ENCODE peak calls at places on chromosomes 3 and 15, in five cellular contexts. B, D, R, E and U are unnamed samples. For H3K4me1 and H3K36me3, the result is how much of the 10 kb centered on the place peaks cover.

GRCh38 chr3:105997800-105998526 is 129.2 kb upstream of the CBLB start:
- DNase-seq in B (no peak), D (no peak), E (no peak), R (peak), U (no peak)

GRCh38 chr3:30659270-30660127 is 53.1 kb downstream of the TGFBR2 start:
- DNase-seq in D (no peak), E (no peak), B (no peak), R (no peak), U (no peak)

GRCh38 chr15:90787881-90788280 is 70.7 kb downstream of the BLM start:
- DNase-seq in E (no peak), B (no peak), D (no peak), R (no peak), U (no peak)

GRCh38 chr3:8658326-8659212 is 14.0 kb upstream of the SSUH2 start:
- DNase-seq in D (peak), B (peak), E (peak), R (peak), U (peak)

GRCh38 chr15:42010434-42010833 is 10.4 kb downstream of the PLA2G4E start:
- DNase-seq in D (no peak), R (no peak), E (no peak), B (no peak), U (no peak)

GRCh38 chr3:114545196-114545595 is 251.4 kb downstream of the TIGIT start:
- DNase-seq in R (no peak), B (no peak), D (no peak), E (no peak), U (no peak)

GRCh38 chr3:182618981-182619591 is 174.2 kb upstream of the ATP11B start:
- DNase-seq in D (no peak), E (no peak), R (no peak), B (no peak), U (no peak)

GRCh38 chr15:48393650-48394049 is 62.4 kb downstream of the DUT start:
- DNase-seq in E (no peak), R (peak), B (no peak), D (no peak), U (peak)

GRCh38 chr3:126835472-126836219 is 131.6 kb downstream of the CHCHD6 start:
- DNase-seq in B (no peak), D (no peak), E (no peak), R (no peak), U (no peak)

GRCh38 chr3:81888822-81889557 is 127.5 kb upstream of the GBE1 start:
- DNase-seq in E (no peak), R (no peak), B (no peak), D (no peak), U (no peak)

GRCh38 chr3:139774570-139775302 is 97.0 kb upstream of the NMNAT3 start:
- DNase-seq in R (peak), B (no peak), D (peak), E (peak), U (no peak)

GRCh38 chr3:158789592-158789991 is 12.3 kb upstream of the MFSD1 start:
- DNase-seq in D (no peak), E (no peak), B (no peak), R (no peak), U (no peak)
- TF ChIP-seq CTCF in D (peak), E (no peak), B (peak), R (peak), U (no peak)

GRCh38 chr15:52734329-52734728 is 55.1 kb upstream of the ATOSA start:
- DNase-seq in D (no peak), R (no peak), E (no peak), B (no peak), U (no peak)

GRCh38 chr15:52733696-52734255 is 54.6 kb upstream of the ATOSA start:
- DNase-seq in E (no peak), B (no peak), D (no peak), R (no peak), U (no peak)

GRCh38 chr15:52731732-52732470 is 52.7 kb upstream of the ATOSA start:
- DNase-seq in E (no peak), B (no peak), R (no peak), D (no peak), U (no peak)

GRCh38 chr15:52732551-52732950 is 53.4 kb upstream of the ATOSA start:
- DNase-seq in E (no peak), R (no peak), D (no peak), B (no peak), U (no peak)

DNA sequence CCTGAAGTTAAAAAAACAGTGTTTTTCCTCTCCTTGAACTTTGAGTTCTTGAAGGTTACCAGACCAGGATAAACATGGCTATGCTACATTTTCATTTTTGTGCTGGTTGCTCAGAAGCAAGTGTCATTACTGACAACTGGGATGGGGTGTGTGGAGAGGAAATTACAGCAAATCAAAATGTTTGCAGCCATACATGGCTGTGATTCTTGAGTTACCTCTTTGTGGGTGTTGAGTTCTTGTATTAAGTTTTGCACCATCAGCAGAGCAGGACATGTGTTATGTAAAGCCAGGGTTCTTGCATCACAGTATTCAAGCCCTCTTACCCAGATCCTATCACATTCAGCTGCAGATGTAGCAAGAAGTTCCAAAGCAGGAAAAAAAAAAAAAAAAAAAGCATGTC is 53.9 kb upstream of the ATOSA start:
- DNase-seq in R (no peak), D (no peak), E (peak), B (no peak), U (no peak)
- H3K4me1 ChIP-seq in R (under half), D (under half), E (half or more), B (under half), U (under half)

GRCh38 chr3:13867727-13868126 is 12.1 kb downstream of the WNT7A start:
- DNase-seq in R (no peak), D (no peak), B (no peak), E (no peak), U (no peak)
- H3K36me3 ChIP-seq in R (under half), D (under half), B (under half), E (under half), U (under half)

DNA sequence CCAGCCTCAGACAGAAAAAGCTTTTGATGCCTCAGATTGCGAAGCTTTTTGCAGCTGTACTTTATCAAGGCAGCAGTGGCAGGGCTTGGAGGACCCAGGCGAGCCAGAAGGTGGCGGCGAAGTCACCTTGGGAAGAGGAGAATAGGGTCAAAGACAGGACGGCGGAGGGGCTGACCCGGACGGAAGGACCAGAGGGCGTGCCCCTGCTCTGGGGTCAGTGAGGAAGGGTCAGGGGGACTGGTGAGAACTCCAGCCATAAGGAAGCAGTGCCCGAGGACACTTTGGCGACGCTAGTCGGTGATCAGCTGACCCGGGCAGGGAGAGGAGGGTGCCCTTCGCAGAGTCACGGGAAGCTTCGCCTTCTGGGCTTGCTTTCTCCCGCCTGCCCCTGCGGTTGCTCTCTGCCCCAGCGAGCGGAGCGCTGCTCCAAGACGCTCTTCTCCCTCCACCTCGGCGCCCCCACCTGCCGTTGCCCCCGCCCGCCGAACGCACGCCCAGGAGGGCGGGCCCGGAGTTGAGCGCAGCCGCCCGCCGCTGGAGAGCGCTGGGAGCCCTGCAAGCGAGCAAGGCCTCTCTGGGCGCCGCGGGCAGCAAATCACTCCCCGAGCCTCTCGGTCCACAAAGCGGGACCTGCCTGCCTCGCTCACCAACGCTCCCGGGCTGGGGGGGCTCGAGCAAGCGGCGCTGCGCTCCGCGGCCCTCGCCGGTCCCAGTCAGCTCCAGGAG is 1.4 kb downstream of the CADPS start:
- DNase-seq in R (no peak), B (no peak), D (peak), E (no peak), U (peak)
- TF ChIP-seq CTCF in R (no peak), B (no peak), D (peak), E (no peak), U (peak)

GRCh38 chr3:39144748-39145380 is 8.5 kb downstream of the CSRNP1 start:
- DNase-seq in D (no peak), B (no peak), R (no peak), E (no peak), U (no peak)
- H3K4me1 ChIP-seq in D (half or more), B (half or more), R (half or more), E (half or more), U (half or more)

GRCh38 chr3:71039332-71039731 is 544.2 kb downstream of the FOXP1 start:
- DNase-seq in E (no peak), B (no peak), R (no peak), D (no peak), U (no peak)
- H3K36me3 ChIP-seq in E (under half), B (half or more), R (half or more), D (under half), U (under half)

DNA sequence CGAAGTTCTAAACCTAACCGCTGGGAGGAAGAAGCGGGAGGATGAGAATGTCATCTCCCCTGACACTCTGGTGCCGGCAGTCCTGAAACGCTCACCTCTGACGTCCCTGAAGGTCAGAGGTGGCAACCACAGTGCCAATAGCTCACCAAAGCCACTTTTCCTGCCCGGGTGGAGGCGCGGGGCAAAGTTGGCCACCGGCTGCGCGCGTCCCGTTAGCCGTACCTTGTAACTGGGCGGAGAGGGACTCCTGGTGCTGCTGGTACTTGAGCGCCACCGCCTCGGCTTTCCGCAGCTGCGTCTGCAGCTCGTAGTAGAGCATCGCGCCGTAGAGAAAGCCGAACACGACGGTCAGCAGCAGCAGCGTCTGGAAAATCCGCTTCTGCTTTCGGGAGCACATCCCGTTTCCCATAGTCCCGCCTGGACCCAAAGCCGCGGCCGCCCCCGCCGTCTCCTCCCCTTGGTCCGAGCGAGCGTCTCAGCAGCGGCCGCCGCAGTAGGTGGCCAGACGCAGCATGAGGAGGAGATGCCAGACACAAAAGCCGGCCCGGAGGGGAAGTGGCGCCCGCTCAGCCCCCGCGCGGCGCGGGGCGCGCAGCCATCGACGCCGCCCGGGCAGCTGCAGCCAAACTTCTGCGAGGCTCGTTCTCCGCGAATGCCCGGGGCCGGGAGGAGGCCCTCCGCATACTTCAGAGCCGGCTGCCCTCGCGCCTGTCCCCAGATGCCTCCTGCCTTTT is 680 bp downstream of the GOLIM4 start:
- DNase-seq in E (peak), R (peak), D (peak), B (peak), U (peak)
- TF ChIP-seq CTCF in E (peak), R (peak), D (no peak), B (peak), U (no peak)

DNA sequence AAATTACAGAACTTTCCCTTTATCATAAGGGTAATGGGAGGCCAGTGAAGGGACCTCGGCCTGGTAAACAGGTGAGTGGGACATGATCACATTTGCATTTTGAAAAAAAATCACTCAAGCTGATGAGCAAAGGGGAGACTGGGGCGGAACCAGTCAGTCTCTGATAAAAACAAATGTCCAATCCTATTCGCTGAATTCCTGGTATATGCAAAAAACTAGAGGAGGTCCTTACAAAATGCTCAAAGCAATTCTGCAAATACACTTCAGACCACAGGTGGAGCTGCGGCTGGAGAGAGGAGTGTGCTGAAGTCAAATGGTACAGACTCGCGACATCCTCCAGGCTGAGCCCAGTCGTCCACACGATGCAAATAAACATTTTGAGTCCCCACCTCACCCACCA is 166.7 kb downstream of the FOXP1 start:
- DNase-seq in E (no peak), B (no peak), R (no peak), D (no peak), U (no peak)
- H3K4me1 ChIP-seq in E (under half), B (under half), R (under half), D (under half), U (under half)

DNA sequence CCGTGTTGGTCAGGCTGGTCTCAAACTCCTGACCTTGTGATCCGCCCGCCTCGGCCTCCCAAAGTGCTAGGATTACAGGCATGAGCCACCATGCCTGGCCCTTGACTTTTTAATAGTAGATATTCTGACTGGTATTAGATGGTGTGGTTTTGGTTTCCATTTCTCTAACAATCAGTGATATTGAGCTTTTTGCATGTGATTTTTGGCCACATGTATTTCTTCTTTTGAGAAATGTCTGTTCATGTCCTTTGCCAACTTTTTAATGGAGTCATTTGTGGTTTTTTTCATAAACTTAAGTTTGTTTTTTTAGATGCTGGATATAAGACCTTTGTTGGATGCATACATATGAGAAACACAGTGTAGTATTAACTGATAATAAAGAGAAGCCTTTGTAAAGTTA is 280.8 kb downstream of the RBMS3 start:
- DNase-seq in D (no peak), R (no peak), E (no peak), B (no peak), U (no peak)
- H3K36me3 ChIP-seq in D (under half), R (under half), E (under half), B (under half), U (under half)